ENCODE peak calls at places on chromosomes 3 and 15, in nine cellular contexts. G is K562; A is CD4-positive, CD25-positive, alpha-beta regulatory T cell; Q is CD4-positive, alpha-beta memory T cell; S is CD8-positive, alpha-beta memory T cell; M is H9; O is aorta; Y is colonic mucosa; Z is right atrium auricular region. V is an unnamed sample.
A peak's percentile ranks its signal among the peaks of the same experiment; 100 is the strongest.

GRCh38 chr3:192156382-192156781 is 571.0 kb downstream of the FGF12 start:
- DNase-seq in G (no peak), A (no peak), Q (no peak), S (no peak), M (no peak), O (no peak), Y (no peak), Z (no peak), V (no peak)

GRCh38 chr3:135739755-135740154 is 225.8 kb upstream of the PPP2R3A start:
- DNase-seq in G (no peak), A (no peak), Q (no peak), S (no peak), M (no peak), O (no peak), Y (no peak), Z (no peak), V (no peak)

GRCh38 chr15:92803852-92804609 is 96.1 kb upstream of the CHD2 start:
- DNase-seq in G (peak; percentile 86), A (no peak), Q (peak; percentile 61), S (no peak), M (no peak), O (peak; percentile 93), Y (peak; percentile 79), Z (peak; percentile 92), V (no peak)

GRCh38 chr15:57551717-57552677 is 39.7 kb upstream of the MYZAP start:
- DNase-seq in G (no peak), A (no peak), Q (no peak), S (no peak), M (peak; percentile 82), O (no peak), Y (no peak), Z (no peak), V (no peak)

GRCh38 chr3:87206070-87206469 is 21.0 kb upstream of the CHMP2B start:
- DNase-seq in G (no peak), A (no peak), Q (no peak), S (no peak), M (no peak), O (no peak), Y (no peak), Z (no peak), V (no peak)

GRCh38 chr15:79523266-79523665 is 91.1 kb downstream of the MINAR1 start:
- DNase-seq in G (no peak), A (no peak), Q (no peak), S (no peak), M (no peak), O (no peak), Y (no peak), Z (peak; percentile 9), V (no peak)

GRCh38 chr3:107662109-107662477 is 139.3 kb downstream of the BBX start:
- DNase-seq in G (no peak), A (no peak), Q (no peak), S (no peak), M (no peak), O (peak; percentile 65), Y (peak; percentile 21), Z (no peak), V (no peak)

GRCh38 chr3:119690043-119690656 is 12.7 kb upstream of the CFAP91 start:
- DNase-seq in G (peak; percentile 20), A (no peak), Q (no peak), S (no peak), M (no peak), O (no peak), Y (no peak), Z (no peak), V (no peak)

GRCh38 chr3:148955544-148956346 is 35.6 kb upstream of the GYG1 start:
- DNase-seq in G (peak; percentile 13), A (peak; percentile 32), Q (no peak), S (no peak), M (no peak), O (peak; percentile 66), Y (peak; percentile 50), Z (peak; percentile 66), V (peak; percentile 34)

GRCh38 chr3:186933801-186934200 is 3.5 kb downstream of the ST6GAL1 start:
- DNase-seq in G (no peak), A (no peak), Q (no peak), S (no peak), M (no peak), O (no peak), Y (no peak), Z (no peak), V (no peak)

GRCh38 chr3:186935133-186935532 is 4.8 kb downstream of the ST6GAL1 start:
- DNase-seq in G (no peak), A (no peak), Q (no peak), S (no peak), M (no peak), O (no peak), Y (no peak), Z (no peak), V (no peak)

GRCh38 chr3:186938716-186939115 is 8.4 kb downstream of the ST6GAL1 start:
- DNase-seq in G (peak; percentile 85), A (no peak), Q (no peak), S (no peak), M (no peak), O (peak; percentile 71), Y (no peak), Z (no peak), V (no peak)

GRCh38 chr3:186939536-186939935 is 9.2 kb downstream of the ST6GAL1 start:
- DNase-seq in G (no peak), A (no peak), Q (no peak), S (no peak), M (no peak), O (no peak), Y (no peak), Z (no peak), V (no peak)

DNA sequence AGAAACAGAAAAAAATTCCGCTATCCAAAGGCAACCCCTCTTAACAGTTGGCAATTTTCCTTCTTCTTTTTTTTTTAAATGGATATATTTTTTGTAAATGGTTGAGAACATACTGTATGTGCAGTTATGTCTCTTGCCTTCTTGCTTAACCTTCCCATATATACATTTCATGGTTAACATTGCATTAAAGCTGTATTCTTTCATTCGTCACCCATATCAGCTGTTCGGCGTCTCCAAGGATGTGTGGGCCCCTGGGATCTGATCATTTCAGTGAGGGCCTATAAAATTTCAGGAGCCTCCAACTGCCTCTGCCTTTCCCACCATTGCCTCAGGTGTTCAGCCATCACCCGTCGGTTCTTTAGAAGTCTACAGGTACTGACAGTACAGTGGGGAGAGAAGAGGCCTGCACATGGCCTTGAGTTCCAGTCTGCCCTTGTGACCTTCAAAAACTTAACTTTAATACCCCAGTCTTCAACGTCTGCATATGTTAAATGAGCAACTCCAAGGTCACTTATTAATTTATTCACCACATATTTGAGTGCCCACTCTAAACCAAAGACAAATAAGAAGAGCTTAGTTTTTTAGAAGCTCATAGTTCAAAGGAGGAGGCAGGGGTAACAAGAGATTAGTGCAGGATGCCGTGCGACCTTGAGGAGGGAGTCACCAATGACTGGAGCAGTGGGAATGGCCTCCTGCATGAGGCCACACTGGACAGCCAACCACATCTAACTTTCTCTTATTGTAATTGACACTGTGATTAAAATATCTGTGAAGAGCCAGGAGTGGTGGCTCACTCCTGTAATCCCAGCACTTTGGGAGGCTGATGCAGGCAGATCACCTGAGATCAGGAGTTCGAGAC is 6.9 kb downstream of the ST6GAL1 start:
- DNase-seq in G (no peak), A (no peak), Q (no peak), S (no peak), M (no peak), O (no peak), Y (no peak), Z (no peak), V (no peak)
- H3K4me1 ChIP-seq in G (peaks cover 16% of the 10 kb centered on the region), A (peaks cover 33% of the 10 kb centered on the region), Q (peaks cover 66% of the 10 kb centered on the region), S (peaks cover 38% of the 10 kb centered on the region), M (peaks cover 10% of the 10 kb centered on the region), O (no peaks in the 10 kb centered on the region), Y (no peaks in the 10 kb centered on the region), Z (no peaks in the 10 kb centered on the region), V (no peaks in the 10 kb centered on the region)

DNA sequence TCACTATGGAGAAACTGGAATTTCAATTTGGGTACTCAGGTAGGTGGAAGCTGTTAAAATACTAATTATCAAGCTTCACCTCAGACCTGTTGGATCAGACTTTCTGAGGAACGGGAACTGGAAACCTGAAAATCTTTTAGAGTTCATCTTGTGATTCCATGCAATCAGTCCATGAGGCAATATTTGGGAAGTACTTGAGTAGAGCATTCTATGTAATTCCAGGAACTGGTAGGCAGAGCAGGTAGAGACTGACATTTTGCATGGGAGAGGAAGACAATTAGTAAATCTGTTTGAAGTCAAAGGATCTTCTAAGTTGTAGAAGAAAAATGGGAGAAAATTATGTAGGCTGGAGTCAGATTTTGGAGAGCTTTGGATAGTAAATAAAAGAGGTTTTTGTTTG is 43.1 kb downstream of the FGF7 start:
- DNase-seq in G (no peak), A (no peak), Q (no peak), S (no peak), M (no peak), O (no peak), Y (no peak), Z (no peak), V (no peak)
- H3K4me1 ChIP-seq in G (no peaks in the 10 kb centered on the region), A (no peaks in the 10 kb centered on the region), Q (no peaks in the 10 kb centered on the region), S (no peaks in the 10 kb centered on the region), M (no peaks in the 10 kb centered on the region), O (no peaks in the 10 kb centered on the region), Y (no peaks in the 10 kb centered on the region), Z (no peaks in the 10 kb centered on the region), V (no peaks in the 10 kb centered on the region)

DNA sequence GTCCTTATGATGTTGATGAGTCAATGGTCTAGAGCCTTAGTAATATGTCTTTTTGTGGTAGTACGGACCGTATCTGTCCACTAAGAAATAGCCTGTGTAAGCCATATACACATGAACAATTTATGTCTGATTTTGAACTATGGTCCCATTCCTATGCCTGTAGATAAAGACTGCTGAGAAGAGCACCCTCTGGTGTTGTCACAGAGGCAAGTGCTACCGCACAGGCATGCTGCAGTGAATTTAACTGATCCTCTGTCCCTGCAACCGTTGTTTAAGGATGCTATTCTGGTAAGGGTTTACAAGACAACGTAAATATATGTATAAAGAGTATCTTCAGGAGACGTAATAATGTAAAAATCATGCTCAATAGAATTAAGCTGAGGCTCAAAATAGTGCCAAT is 170.7 kb downstream of the UBE3A start:
- DNase-seq in G (no peak), A (no peak), Q (no peak), S (no peak), M (no peak), O (no peak), Y (no peak), Z (no peak), V (no peak)
- H3K4me1 ChIP-seq in G (no peaks in the 10 kb centered on the region), A (no peaks in the 10 kb centered on the region), Q (no peaks in the 10 kb centered on the region), S (no peaks in the 10 kb centered on the region), M (no peaks in the 10 kb centered on the region), O (no peaks in the 10 kb centered on the region), Y (no peaks in the 10 kb centered on the region), Z (no peaks in the 10 kb centered on the region), V (no peaks in the 10 kb centered on the region)

GRCh38 chr15:81297580-81298575 is 26.1 kb downstream of the STARD5 start:
- DNase-seq in G (no peak), A (no peak), Q (no peak), S (no peak), M (no peak), O (peak; percentile 44), Y (no peak), Z (no peak), V (no peak)

GRCh38 chr15:81295466-81296145 is 28.3 kb downstream of the STARD5 start:
- DNase-seq in G (no peak), A (no peak), Q (peak; percentile 56), S (no peak), M (no peak), O (no peak), Y (no peak), Z (no peak), V (no peak)

GRCh38 chr15:81296673-81297072 is 27.3 kb downstream of the STARD5 start:
- DNase-seq in G (no peak), A (peak; percentile 82), Q (peak; percentile 89), S (peak; percentile 53), M (no peak), O (peak; percentile 73), Y (peak; percentile 49), Z (no peak), V (peak; percentile 86)

GRCh38 chr15:81297147-81297572 is 26.8 kb downstream of the STARD5 start:
- DNase-seq in G (no peak), A (no peak), Q (peak; percentile 38), S (no peak), M (no peak), O (peak; percentile 62), Y (no peak), Z (no peak), V (no peak)

GRCh38 chr15:81296218-81296617 is 27.7 kb downstream of the STARD5 start:
- DNase-seq in G (no peak), A (no peak), Q (no peak), S (no peak), M (no peak), O (no peak), Y (no peak), Z (no peak), V (peak; percentile 32)
- H3K4me1 ChIP-seq in G (no peaks in the 10 kb centered on the region), A (peaks cover 69% of the 10 kb centered on the region), Q (peaks cover 60% of the 10 kb centered on the region), S (peaks cover 59% of the 10 kb centered on the region), M (peaks cover 5% of the 10 kb centered on the region), O (no peaks in the 10 kb centered on the region), Y (no peaks in the 10 kb centered on the region), Z (no peaks in the 10 kb centered on the region), V (peaks cover 99% of the 10 kb centered on the region)

V was measured in DND-41.